ENCODE peak calls at places on chromosomes 1 and 21, in four cellular contexts. A, Q, T and G are unnamed samples. For H3K27me3, the result is how much of the 10 kb centered on the place peaks cover.

GRCh38 chr21:26389971-26390641 is 183.0 kb downstream of the CYYR1 start:
- DNase-seq in A (no peak), Q (no peak), T (peak), G (peak)

GRCh38 chr1:196545239-196545638 is 63.0 kb downstream of the KCNT2 start:
- DNase-seq in A (no peak), Q (no peak), T (no peak), G (no peak)

GRCh38 chr1:17531682-17532487 is 7.6 kb upstream of the ARHGEF10L start:
- DNase-seq in A (no peak), Q (no peak), T (peak), G (no peak)

GRCh38 chr1:113905435-113905861 is 322 bp downstream of the DCLRE1B start:
- DNase-seq in A (peak), Q (no peak), T (no peak), G (no peak)

GRCh38 chr1:27009601-27010197 is 3.0 kb downstream of the TENT5B start:
- DNase-seq in A (peak), Q (no peak), T (no peak), G (no peak)

GRCh38 chr1:219909476-219909875 is 18.9 kb downstream of the SLC30A10 start:
- DNase-seq in A (no peak), Q (no peak), T (no peak), G (no peak)

GRCh38 chr1:150563340-150564038 is 14.3 kb downstream of the ADAMTSL4 start:
- DNase-seq in A (no peak), Q (peak), T (peak), G (no peak)

GRCh38 chr1:64315402-64315801 is 112.0 kb downstream of the UBE2U start:
- DNase-seq in A (no peak), Q (no peak), T (no peak), G (no peak)

GRCh38 chr1:27727126-27727525 is 1.4 kb downstream of the FAM76A start:
- DNase-seq in A (no peak), Q (no peak), T (peak), G (no peak)

GRCh38 chr21:45048968-45049367 is 25.4 kb upstream of the ADARB1 start:
- DNase-seq in A (no peak), Q (no peak), T (no peak), G (no peak)

GRCh38 chr21:37117204-37117603 is 44.1 kb downstream of the TTC3 start:
- DNase-seq in A (no peak), Q (no peak), T (no peak), G (no peak)

GRCh38 chr1:231420959-231421615 is 1.0 kb downstream of the EGLN1 start:
- DNase-seq in A (peak), Q (peak), T (peak), G (no peak)

GRCh38 chr1:235910357-235911299 is 43.9 kb upstream of the LYST start:
- DNase-seq in A (peak), Q (peak), T (peak), G (peak)

GRCh38 chr1:59565611-59566410 is 248.9 kb upstream of the HOOK1 start:
- DNase-seq in A (no peak), Q (no peak), T (peak), G (peak)

GRCh38 chr1:149844650-149845255 is 54.6 kb upstream of the BOLA1 start:
- DNase-seq in A (peak), Q (no peak), T (no peak), G (no peak)

GRCh38 chr1:18903313-18903671 is 937 bp upstream of the ALDH4A1 start:
- DNase-seq in A (no peak), Q (no peak), T (no peak), G (no peak)

GRCh38 chr1:18901952-18902522 is 318 bp downstream of the ALDH4A1 start:
- DNase-seq in A (peak), Q (no peak), T (peak), G (no peak)

GRCh38 chr1:18900303-18900841 is 2.0 kb downstream of the ALDH4A1 start:
- DNase-seq in A (no peak), Q (no peak), T (peak), G (no peak)

GRCh38 chr1:18901147-18901951 is 1.0 kb downstream of the ALDH4A1 start:
- DNase-seq in A (no peak), Q (no peak), T (no peak), G (no peak)

GRCh38 chr1:18902523-18903312 is at the start of gene ALDH4A1:
- DNase-seq in A (peak), Q (peak), T (peak), G (peak)
- TF ChIP-seq CTCF in A (no peak), Q (no peak), T (no peak), G (no peak)

GRCh38 chr1:239253032-239253431 is 133.3 kb upstream of the CHRM3 start:
- DNase-seq in A (peak), Q (no peak), T (no peak), G (no peak)
- H3K4me3 ChIP-seq in A (no peak), Q (no peak), T (no peak), G (no peak)

DNA sequence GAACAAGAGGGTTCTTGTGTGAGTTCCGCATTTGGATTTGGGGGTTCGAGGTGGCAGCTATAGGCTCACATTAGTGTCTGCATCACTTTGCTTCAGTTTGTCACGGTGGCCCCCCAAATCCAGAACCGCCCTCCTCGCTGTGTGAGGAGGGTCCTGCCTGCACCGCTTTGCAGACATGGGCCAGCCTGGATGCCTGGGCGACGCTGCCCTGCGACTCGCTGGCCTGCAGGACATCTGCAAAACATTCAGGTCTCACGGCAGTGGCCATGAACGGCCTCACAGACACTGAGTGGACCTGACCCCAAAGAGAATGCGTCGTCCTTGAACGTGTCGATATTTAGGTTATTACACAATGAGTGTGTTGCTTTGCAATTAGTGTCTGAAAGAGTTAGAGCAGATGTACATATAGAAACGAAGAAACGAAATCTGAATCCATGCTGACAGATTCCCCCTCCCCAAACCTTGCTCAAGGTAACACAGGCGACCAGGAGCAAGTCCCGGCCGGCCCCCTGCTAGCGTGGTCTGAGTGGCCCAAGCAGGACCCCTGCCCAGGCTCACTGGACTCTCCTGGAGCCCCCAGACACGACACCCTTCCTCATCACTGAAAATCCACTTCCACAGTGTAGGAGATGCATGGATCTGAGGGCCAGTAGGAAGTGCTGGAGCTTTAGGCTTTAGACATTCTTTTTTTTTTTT is 20.4 kb downstream of the PDE9A start:
- DNase-seq in A (no peak), Q (no peak), T (no peak), G (no peak)
- H3K27me3 ChIP-seq in A (under half), Q (under half), T (under half), G (under half)

DNA sequence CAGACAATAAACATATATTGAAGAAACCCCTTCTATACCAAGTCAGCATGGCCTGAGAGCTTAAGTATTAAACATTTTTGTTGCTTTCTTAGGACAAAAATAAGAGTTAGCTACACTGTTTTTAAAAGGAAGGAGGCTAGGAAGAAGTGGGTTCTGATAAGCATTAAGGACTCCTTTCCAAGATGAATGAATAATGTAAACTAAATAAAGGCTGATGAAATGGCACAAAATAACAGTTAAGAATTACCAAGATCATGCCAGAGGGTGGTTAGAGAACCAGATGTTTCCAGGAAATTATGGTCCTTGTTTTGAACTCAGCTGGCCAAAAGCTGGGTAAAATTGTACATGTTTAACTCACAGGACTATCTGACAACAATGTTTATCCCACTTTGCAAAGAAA is 114.1 kb upstream of the ETS2 start:
- DNase-seq in A (no peak), Q (no peak), T (no peak), G (no peak)
- TF ChIP-seq CTCF in A (no peak), Q (no peak), T (no peak), G (no peak)

GRCh38 chr1:118983558-118984021 is 4.6 kb downstream of the TBX15 start:
- DNase-seq in A (peak), Q (no peak), T (no peak), G (no peak)
- H3K4me3 ChIP-seq in A (peak), Q (no peak), T (no peak), G (no peak)

GRCh38 chr1:3268281-3268680 is 186.2 kb upstream of the ARHGEF16 start:
- DNase-seq in A (no peak), Q (no peak), T (no peak), G (no peak)
- H3K27me3 ChIP-seq in A (under half), Q (under half), T (under half), G (under half)

GRCh38 chr1:84884671-84885389 is 8.2 kb downstream of the LPAR3 start:
- DNase-seq in A (no peak), Q (no peak), T (peak), G (no peak)
- TF ChIP-seq CTCF in A (no peak), Q (no peak), T (peak), G (peak)